ENCODE peak calls at places on chromosomes 4 and X, in seven cellular contexts. G is kidney epithelial cell, V is A549, M is transverse colon, N is lower lobe of right lung, K is vagina, Q is AG10803. C is an unnamed sample.

GRCh38 chr4:680931-681645 is 6.7 kb downstream of the MYL5 start:
- DNase-seq in G (no peak), V (peak; percentile 24), M (peak; percentile 83), N (peak; percentile 81), K (no peak), Q (peak; percentile 34), C (no peak)

GRCh38 chr4:47647544-47647943 is 162.5 kb downstream of the ATP10D start:
- DNase-seq in G (no peak), V (no peak), M (no peak), N (no peak), K (no peak), Q (no peak), C (no peak)

GRCh38 chrX:68675466-68675865 is 28.0 kb downstream of the STARD8 start:
- DNase-seq in G (no peak), V (no peak), M (no peak), N (no peak), K (no peak), Q (no peak), C (no peak)

GRCh38 chrX:70168238-70169188 is 8.8 kb upstream of the DGAT2L6 start:
- DNase-seq in G (peak; percentile 34), V (peak; percentile 62), M (no peak), N (no peak), K (no peak), Q (peak; percentile 68), C (peak; percentile 8)

GRCh38 chrX:2710496-2710895 is 19.4 kb downstream of the CD99 start:
- DNase-seq in G (no peak), V (peak; percentile 81), M (no peak), N (no peak), K (no peak), Q (no peak), C (no peak)

GRCh38 chr4:185987976-185988627 is 80.9 kb upstream of the TLR3 start:
- DNase-seq in G (no peak), V (no peak), M (no peak), N (no peak), K (no peak), Q (no peak), C (no peak)

GRCh38 chr4:17721496-17722360 is 59.7 kb downstream of the FAM184B start:
- DNase-seq in G (no peak), V (no peak), M (no peak), N (no peak), K (peak; percentile 84), Q (peak; percentile 95), C (peak; percentile 4)

GRCh38 chr4:83046693-83047473 is 11.9 kb downstream of the COPS4 start:
- DNase-seq in G (no peak), V (no peak), M (peak; percentile 41), N (no peak), K (no peak), Q (no peak), C (no peak)

GRCh38 chr4:55949480-55949802 is 696 bp downstream of the CEP135 start:
- DNase-seq in G (no peak), V (no peak), M (no peak), N (no peak), K (no peak), Q (no peak), C (no peak)

GRCh38 chr4:47623916-47624554 is 139.0 kb downstream of the ATP10D start:
- DNase-seq in G (no peak), V (no peak), M (no peak), N (no peak), K (no peak), Q (peak; percentile 90), C (no peak)

GRCh38 chrX:17740137-17741122 is 3.1 kb downstream of the SCML1 start:
- DNase-seq in G (no peak), V (no peak), M (no peak), N (no peak), K (no peak), Q (no peak), C (no peak)

GRCh38 chr4:53119685-53120084 is 246.2 kb downstream of the SCFD2 start:
- DNase-seq in G (no peak), V (no peak), M (no peak), N (no peak), K (no peak), Q (peak; percentile 77), C (no peak)

GRCh38 chr4:111836601-111837000 is 308.7 kb upstream of the FAM241A start:
- DNase-seq in G (no peak), V (no peak), M (no peak), N (no peak), K (no peak), Q (no peak), C (no peak)

GRCh38 chr4:65190780-65191179 is 479.5 kb downstream of the EPHA5 start:
- DNase-seq in G (no peak), V (no peak), M (no peak), N (no peak), K (no peak), Q (no peak), C (no peak)

GRCh38 chrX:151801980-151802379 is 67.4 kb downstream of the CNGA2 start:
- DNase-seq in G (no peak), V (peak; percentile 30), M (no peak), N (no peak), K (no peak), Q (no peak), C (no peak)

GRCh38 chr4:140641789-140642439 is 73.2 kb upstream of the UCP1 start:
- DNase-seq in G (no peak), V (no peak), M (no peak), N (peak; percentile 56), K (no peak), Q (no peak), C (no peak)

GRCh38 chr4:6180841-6181631 is 19.3 kb downstream of the JAKMIP1 start:
- DNase-seq in G (no peak), V (no peak), M (no peak), N (no peak), K (no peak), Q (no peak), C (no peak)

GRCh38 chr4:46267866-46268265 is 122.1 kb downstream of the GABRA2 start:
- DNase-seq in G (no peak), V (no peak), M (no peak), N (no peak), K (no peak), Q (no peak), C (no peak)

GRCh38 chrX:105150557-105150956 is 69.9 kb downstream of the TEX13A start:
- DNase-seq in G (no peak), V (no peak), M (no peak), N (no peak), K (no peak), Q (peak; percentile 1), C (no peak)

GRCh38 chrX:28586291-28586690 is 955 bp upstream of the IL1RAPL1 start:
- DNase-seq in G (no peak), V (no peak), M (peak; percentile 10), N (no peak), K (no peak), Q (no peak), C (no peak)

GRCh38 chrX:28589048-28589447 is 1.8 kb downstream of the IL1RAPL1 start:
- DNase-seq in G (no peak), V (no peak), M (no peak), N (no peak), K (no peak), Q (no peak), C (no peak)

GRCh38 chrX:28584025-28584424 is 3.2 kb upstream of the IL1RAPL1 start:
- DNase-seq in G (no peak), V (no peak), M (no peak), N (no peak), K (no peak), Q (no peak), C (no peak)

GRCh38 chrX:28585767-28586166 is 1.5 kb upstream of the IL1RAPL1 start:
- DNase-seq in G (no peak), V (no peak), M (no peak), N (no peak), K (no peak), Q (no peak), C (no peak)

DNA sequence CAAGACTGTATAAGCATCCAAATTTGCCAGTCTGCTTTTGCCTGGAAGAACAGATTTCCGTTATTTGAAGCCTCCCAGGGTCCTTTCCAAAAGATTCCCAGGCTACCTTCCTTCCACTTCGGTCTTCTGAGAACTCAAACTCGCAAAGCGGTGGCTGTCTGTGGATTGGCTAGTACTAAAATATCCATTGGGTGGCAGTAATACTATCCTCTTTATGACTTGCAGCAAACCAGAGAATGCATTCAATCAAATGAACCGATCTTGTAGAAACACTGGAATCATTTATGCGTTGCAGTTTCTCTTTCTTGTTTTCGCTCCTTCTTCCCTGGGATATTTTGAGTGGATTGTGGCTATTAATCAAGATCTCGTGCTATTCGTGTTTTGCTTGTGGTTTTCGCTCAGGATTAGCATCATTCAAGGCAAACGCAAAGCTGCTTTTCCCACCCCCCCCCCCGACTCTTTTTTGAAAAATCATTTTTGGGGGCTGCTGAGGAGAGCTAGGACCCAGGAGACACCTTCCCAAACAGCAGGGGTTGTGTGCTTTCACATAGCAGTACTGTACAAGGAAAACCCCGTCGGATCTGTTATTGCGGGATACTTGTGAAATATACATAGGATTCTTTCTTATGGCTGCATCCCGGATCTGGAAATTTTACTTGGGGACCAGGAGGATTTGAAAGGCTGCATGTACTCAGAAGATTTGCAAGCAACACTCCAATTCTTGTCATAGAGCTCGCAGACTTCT is at the start of gene IL1RAPL1:
- DNase-seq in G (peak; percentile 23), V (peak; percentile 23), M (no peak), N (no peak), K (no peak), Q (peak; percentile 12), C (no peak)
- TF ChIP-seq CTCF in G (peak; percentile 22), V (no peak), M (no peak), N (no peak), K (no peak), Q (peak; percentile 31), C (peak; percentile 9)

GRCh38 chr4:108118505-108118904 is 50.2 kb downstream of the LEF1 start:
- DNase-seq in G (no peak), V (peak; percentile 24), M (no peak), N (no peak), K (no peak), Q (no peak), C (no peak)
- TF ChIP-seq CTCF in G (no peak), V (no peak), M (no peak), N (no peak), K (no peak), Q (no peak), C (no peak)

DNA sequence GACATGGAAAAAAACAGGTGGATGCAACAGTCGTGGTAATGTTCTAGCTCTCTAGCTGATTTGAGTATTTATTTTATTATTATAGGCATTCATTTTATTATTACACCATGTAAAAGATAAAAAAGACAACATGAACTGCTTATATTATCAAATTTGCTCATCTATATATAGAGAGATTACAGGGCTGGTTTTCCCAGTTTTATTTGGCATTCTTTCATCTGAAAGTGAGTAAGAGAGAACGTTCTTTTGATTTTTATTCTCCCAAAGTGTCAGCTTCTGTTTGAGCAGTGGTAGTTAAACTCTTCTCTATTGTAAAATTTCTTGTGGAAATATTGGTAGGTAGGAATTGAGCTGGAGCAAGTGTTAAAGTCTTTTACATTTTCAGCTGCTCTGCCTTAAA is 179.9 kb downstream of the SOWAHB start:
- DNase-seq in G (no peak), V (no peak), M (no peak), N (no peak), K (no peak), Q (no peak), C (no peak)
- TF ChIP-seq CTCF in G (no peak), V (no peak), M (no peak), N (no peak), K (no peak), Q (no peak), C (no peak)

GRCh38 chr4:86791126-86791525 is 58.1 kb downstream of the SLC10A6 start:
- DNase-seq in G (no peak), V (peak; percentile 1), M (no peak), N (no peak), K (no peak), Q (no peak), C (no peak)
- TF ChIP-seq CTCF in G (no peak), V (no peak), M (no peak), N (no peak), K (no peak), Q (no peak), C (no peak)

GRCh38 chr4:15162465-15163283 is 160.4 kb downstream of the CPEB2 start:
- DNase-seq in G (no peak), V (peak; percentile 39), M (no peak), N (no peak), K (no peak), Q (peak; percentile 49), C (no peak)
- TF ChIP-seq CTCF in G (peak; percentile 48), V (peak; percentile 54), M (no peak), N (peak; percentile 46), K (no peak), Q (peak; percentile 61), C (peak; percentile 67)

C was measured in AG09319.